ENCODE peak calls at places on chromosomes 5 and 9, in eight cellular contexts. One of them, this sample, is unnamed.

GRCh38 chr5:68746220-68747076 is 347.4 kb upstream of the SLC30A5 start:
- DNase-seq in endodermal cell: no peak
- DNase-seq in tibial artery: no peak
- DNase-seq in K562: no peak
- DNase-seq in fibroblast of villous mesenchyme: no peak
- DNase-seq in cardiac muscle cell: no peak
- DNase-seq in SK-N-SH: no peak
- DNase-seq in CD8-positive, alpha-beta T cell: no peak
- DNase-seq in this sample: peak

GRCh38 chr9:137989999-137990715 is 112.6 kb downstream of the CACNA1B start:
- DNase-seq in endodermal cell: peak
- DNase-seq in tibial artery: peak
- DNase-seq in K562: no peak
- DNase-seq in fibroblast of villous mesenchyme: no peak
- DNase-seq in cardiac muscle cell: no peak
- DNase-seq in SK-N-SH: no peak
- DNase-seq in CD8-positive, alpha-beta T cell: no peak
- DNase-seq in this sample: no peak

GRCh38 chr5:179738725-179739124 is 6.1 kb downstream of the MAML1 start:
- DNase-seq in endodermal cell: no peak
- DNase-seq in tibial artery: no peak
- DNase-seq in K562: no peak
- DNase-seq in fibroblast of villous mesenchyme: no peak
- DNase-seq in cardiac muscle cell: no peak
- DNase-seq in SK-N-SH: no peak
- DNase-seq in CD8-positive, alpha-beta T cell: no peak
- DNase-seq in this sample: no peak

GRCh38 chr5:157354825-157355224 is 88.9 kb downstream of the CYFIP2 start:
- DNase-seq in endodermal cell: peak
- DNase-seq in tibial artery: no peak
- DNase-seq in K562: peak
- DNase-seq in fibroblast of villous mesenchyme: no peak
- DNase-seq in cardiac muscle cell: no peak
- DNase-seq in SK-N-SH: peak
- DNase-seq in CD8-positive, alpha-beta T cell: no peak
- DNase-seq in this sample: no peak

GRCh38 chr5:157248771-157249475 is 17.0 kb upstream of the CYFIP2 start:
- DNase-seq in endodermal cell: no peak
- DNase-seq in tibial artery: no peak
- DNase-seq in K562: no peak
- DNase-seq in fibroblast of villous mesenchyme: no peak
- DNase-seq in cardiac muscle cell: no peak
- DNase-seq in SK-N-SH: no peak
- DNase-seq in CD8-positive, alpha-beta T cell: no peak
- DNase-seq in this sample: no peak

GRCh38 chr5:159441441-159441840 is 111.2 kb upstream of the IL12B start:
- DNase-seq in endodermal cell: peak
- DNase-seq in tibial artery: no peak
- DNase-seq in K562: no peak
- DNase-seq in fibroblast of villous mesenchyme: no peak
- DNase-seq in cardiac muscle cell: no peak
- DNase-seq in SK-N-SH: peak
- DNase-seq in CD8-positive, alpha-beta T cell: no peak
- DNase-seq in this sample: no peak

GRCh38 chr5:144203750-144204596 is 33.3 kb downstream of the KCTD16 start:
- DNase-seq in endodermal cell: peak
- DNase-seq in tibial artery: no peak
- DNase-seq in K562: peak
- DNase-seq in fibroblast of villous mesenchyme: peak
- DNase-seq in cardiac muscle cell: peak
- DNase-seq in SK-N-SH: peak
- DNase-seq in CD8-positive, alpha-beta T cell: peak
- DNase-seq in this sample: peak

GRCh38 chr9:114110180-114110579 is 11.1 kb upstream of the KIF12 start:
- DNase-seq in endodermal cell: no peak
- DNase-seq in tibial artery: no peak
- DNase-seq in K562: no peak
- DNase-seq in fibroblast of villous mesenchyme: peak
- DNase-seq in cardiac muscle cell: peak
- DNase-seq in SK-N-SH: no peak
- DNase-seq in CD8-positive, alpha-beta T cell: no peak
- DNase-seq in this sample: peak

GRCh38 chr9:99954108-99954507 is 47.7 kb downstream of the STX17 start:
- DNase-seq in endodermal cell: no peak
- DNase-seq in tibial artery: no peak
- DNase-seq in K562: no peak
- DNase-seq in fibroblast of villous mesenchyme: no peak
- DNase-seq in cardiac muscle cell: no peak
- DNase-seq in SK-N-SH: no peak
- DNase-seq in CD8-positive, alpha-beta T cell: no peak
- DNase-seq in this sample: no peak

GRCh38 chr9:108151161-108151586 is 661.6 kb upstream of the KLF4 start:
- DNase-seq in endodermal cell: no peak
- DNase-seq in tibial artery: no peak
- DNase-seq in K562: peak
- DNase-seq in fibroblast of villous mesenchyme: peak
- DNase-seq in cardiac muscle cell: peak
- DNase-seq in SK-N-SH: no peak
- DNase-seq in CD8-positive, alpha-beta T cell: no peak
- DNase-seq in this sample: no peak

GRCh38 chr5:139752506-139753350 is 42.9 kb upstream of the PSD2 start:
- DNase-seq in endodermal cell: no peak
- DNase-seq in tibial artery: no peak
- DNase-seq in K562: peak
- DNase-seq in fibroblast of villous mesenchyme: no peak
- DNase-seq in cardiac muscle cell: no peak
- DNase-seq in SK-N-SH: peak
- DNase-seq in CD8-positive, alpha-beta T cell: no peak
- DNase-seq in this sample: no peak

GRCh38 chr9:97889941-97890557 is 32.3 kb downstream of the TRMO start:
- DNase-seq in endodermal cell: peak
- DNase-seq in tibial artery: no peak
- DNase-seq in K562: peak
- DNase-seq in fibroblast of villous mesenchyme: peak
- DNase-seq in cardiac muscle cell: peak
- DNase-seq in SK-N-SH: peak
- DNase-seq in CD8-positive, alpha-beta T cell: peak
- DNase-seq in this sample: no peak

GRCh38 chr5:75168026-75168750 is 68.5 kb downstream of the ANKRD31 start:
- DNase-seq in endodermal cell: no peak
- DNase-seq in tibial artery: no peak
- DNase-seq in K562: no peak
- DNase-seq in fibroblast of villous mesenchyme: no peak
- DNase-seq in cardiac muscle cell: no peak
- DNase-seq in SK-N-SH: no peak
- DNase-seq in CD8-positive, alpha-beta T cell: no peak
- DNase-seq in this sample: no peak

GRCh38 chr9:112507281-112507680 is 20.7 kb downstream of the KIAA1958 start:
- DNase-seq in endodermal cell: no peak
- DNase-seq in tibial artery: no peak
- DNase-seq in K562: no peak
- DNase-seq in fibroblast of villous mesenchyme: no peak
- DNase-seq in cardiac muscle cell: no peak
- DNase-seq in SK-N-SH: no peak
- DNase-seq in CD8-positive, alpha-beta T cell: no peak
- DNase-seq in this sample: no peak

GRCh38 chr5:96050273-96050880 is 88.7 kb upstream of the ELL2 start:
- DNase-seq in endodermal cell: no peak
- DNase-seq in tibial artery: no peak
- DNase-seq in K562: no peak
- DNase-seq in fibroblast of villous mesenchyme: no peak
- DNase-seq in cardiac muscle cell: no peak
- DNase-seq in SK-N-SH: no peak
- DNase-seq in CD8-positive, alpha-beta T cell: no peak
- DNase-seq in this sample: no peak

DNA sequence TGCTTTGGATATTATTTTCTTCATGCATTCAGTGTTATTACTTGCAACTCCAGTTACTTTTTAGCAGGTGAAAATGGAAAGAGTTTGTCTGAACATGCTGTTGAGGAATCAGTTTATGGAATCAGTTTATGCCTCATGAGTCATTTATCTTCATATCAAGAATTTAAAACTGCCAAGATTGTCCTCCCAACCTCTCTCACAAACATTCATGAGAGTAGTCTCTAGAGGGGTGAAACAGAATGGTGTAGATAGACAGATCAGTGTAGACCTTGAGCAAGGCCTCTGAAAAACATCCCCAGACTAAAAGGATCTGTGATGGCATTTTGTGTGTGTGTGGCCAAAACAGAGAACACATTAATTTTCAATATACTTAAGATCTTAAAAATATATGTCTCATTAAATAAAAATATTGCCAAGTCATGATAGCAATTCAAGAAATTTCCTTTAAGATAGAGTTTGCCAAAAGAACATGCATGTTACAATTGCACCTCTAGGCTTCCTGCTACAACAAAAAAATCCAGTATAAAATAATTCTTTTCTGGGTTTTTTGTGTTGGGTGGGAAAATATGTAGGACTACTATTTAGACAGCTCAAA is 5.0 kb downstream of the ANXA1 start:
- DNase-seq in endodermal cell: no peak
- DNase-seq in tibial artery: no peak
- DNase-seq in K562: no peak
- DNase-seq in fibroblast of villous mesenchyme: no peak
- DNase-seq in cardiac muscle cell: no peak
- DNase-seq in SK-N-SH: no peak
- DNase-seq in CD8-positive, alpha-beta T cell: no peak
- DNase-seq in this sample: no peak
- H3K4me3 ChIP-seq in endodermal cell: no peak
- H3K4me3 ChIP-seq in tibial artery: no peak
- H3K4me3 ChIP-seq in K562: no peak
- H3K4me3 ChIP-seq in fibroblast of villous mesenchyme: peak
- H3K4me3 ChIP-seq in cardiac muscle cell: no peak
- H3K4me3 ChIP-seq in SK-N-SH: peak
- H3K4me3 ChIP-seq in CD8-positive, alpha-beta T cell: no peak
- H3K4me3 ChIP-seq in this sample: no peak

DNA sequence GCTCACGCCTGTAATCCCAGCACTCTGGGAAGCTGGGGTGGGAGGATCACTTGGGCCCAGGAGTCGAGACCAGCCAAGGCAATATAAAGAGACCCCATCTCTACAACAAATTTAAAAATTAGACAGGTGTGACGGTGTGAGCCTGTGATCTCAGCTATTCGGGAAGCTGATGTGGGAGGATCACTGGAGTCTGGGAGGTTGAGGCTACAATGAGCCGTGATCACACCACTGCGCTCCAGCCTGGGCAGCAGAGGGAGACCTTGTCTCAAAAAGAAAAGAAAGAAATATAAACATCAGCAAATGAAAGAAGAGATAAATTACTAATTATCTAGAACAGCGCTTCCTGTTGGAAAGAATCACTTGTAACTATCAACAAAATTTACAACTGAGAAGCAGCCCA is 105.0 kb downstream of the MAPKAP1 start:
- DNase-seq in endodermal cell: peak
- DNase-seq in tibial artery: no peak
- DNase-seq in K562: no peak
- DNase-seq in fibroblast of villous mesenchyme: no peak
- DNase-seq in cardiac muscle cell: no peak
- DNase-seq in SK-N-SH: no peak
- DNase-seq in CD8-positive, alpha-beta T cell: no peak
- DNase-seq in this sample: no peak
- TF ChIP-seq CTCF in endodermal cell: peak
- TF ChIP-seq CTCF in tibial artery: no peak
- TF ChIP-seq CTCF in K562: peak
- TF ChIP-seq CTCF in fibroblast of villous mesenchyme: peak
- TF ChIP-seq CTCF in cardiac muscle cell: peak
- TF ChIP-seq CTCF in SK-N-SH: peak
- TF ChIP-seq CTCF in CD8-positive, alpha-beta T cell: no peak
- TF ChIP-seq CTCF in this sample: peak

DNA sequence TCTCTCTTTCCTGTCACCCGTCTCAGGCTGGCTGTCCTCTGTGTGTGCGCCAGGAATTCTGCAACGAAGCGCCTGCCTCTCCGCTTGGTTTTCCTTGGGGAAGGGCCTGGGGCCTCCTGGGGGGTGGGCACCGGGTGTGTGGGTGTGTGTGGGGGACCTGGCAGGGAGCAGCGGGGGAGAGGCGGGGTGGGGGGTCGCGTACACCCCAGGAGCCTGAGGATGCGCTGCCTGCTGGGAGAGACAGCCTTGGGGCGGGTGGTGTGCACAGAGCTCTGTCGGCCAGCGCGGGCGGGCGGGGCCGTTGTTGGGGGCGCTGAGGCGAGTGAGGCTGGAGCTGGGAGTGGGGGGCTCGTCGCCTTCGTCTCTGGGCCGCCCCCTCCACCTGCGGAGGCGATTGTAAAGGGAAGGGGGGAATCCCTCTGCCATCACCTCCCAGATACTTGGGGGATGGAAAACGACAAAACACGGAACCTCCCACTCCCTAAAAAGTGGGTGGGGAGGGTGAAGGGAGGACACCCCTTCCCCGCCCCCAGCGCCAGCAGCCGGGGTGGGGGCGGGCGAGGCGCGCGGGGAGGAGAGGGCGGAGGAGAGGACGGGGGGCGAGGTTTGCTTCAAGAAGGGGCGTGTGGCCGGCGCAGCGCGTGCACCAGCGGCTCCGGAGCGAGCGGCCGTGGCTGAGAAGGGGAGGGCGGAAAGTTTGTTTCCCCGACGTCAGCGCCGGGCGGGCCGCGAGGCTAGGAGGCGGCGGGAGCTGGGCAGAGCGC is at the start of gene PRRX2:
- DNase-seq in endodermal cell: peak
- DNase-seq in tibial artery: peak
- DNase-seq in K562: no peak
- DNase-seq in fibroblast of villous mesenchyme: no peak
- DNase-seq in cardiac muscle cell: peak
- DNase-seq in SK-N-SH: peak
- DNase-seq in CD8-positive, alpha-beta T cell: peak
- DNase-seq in this sample: no peak
- H3K4me3 ChIP-seq in endodermal cell: no peak
- H3K4me3 ChIP-seq in tibial artery: peak
- H3K4me3 ChIP-seq in K562: no peak
- H3K4me3 ChIP-seq in fibroblast of villous mesenchyme: peak
- H3K4me3 ChIP-seq in cardiac muscle cell: peak
- H3K4me3 ChIP-seq in SK-N-SH: no peak
- H3K4me3 ChIP-seq in CD8-positive, alpha-beta T cell: peak
- H3K4me3 ChIP-seq in this sample: no peak

DNA sequence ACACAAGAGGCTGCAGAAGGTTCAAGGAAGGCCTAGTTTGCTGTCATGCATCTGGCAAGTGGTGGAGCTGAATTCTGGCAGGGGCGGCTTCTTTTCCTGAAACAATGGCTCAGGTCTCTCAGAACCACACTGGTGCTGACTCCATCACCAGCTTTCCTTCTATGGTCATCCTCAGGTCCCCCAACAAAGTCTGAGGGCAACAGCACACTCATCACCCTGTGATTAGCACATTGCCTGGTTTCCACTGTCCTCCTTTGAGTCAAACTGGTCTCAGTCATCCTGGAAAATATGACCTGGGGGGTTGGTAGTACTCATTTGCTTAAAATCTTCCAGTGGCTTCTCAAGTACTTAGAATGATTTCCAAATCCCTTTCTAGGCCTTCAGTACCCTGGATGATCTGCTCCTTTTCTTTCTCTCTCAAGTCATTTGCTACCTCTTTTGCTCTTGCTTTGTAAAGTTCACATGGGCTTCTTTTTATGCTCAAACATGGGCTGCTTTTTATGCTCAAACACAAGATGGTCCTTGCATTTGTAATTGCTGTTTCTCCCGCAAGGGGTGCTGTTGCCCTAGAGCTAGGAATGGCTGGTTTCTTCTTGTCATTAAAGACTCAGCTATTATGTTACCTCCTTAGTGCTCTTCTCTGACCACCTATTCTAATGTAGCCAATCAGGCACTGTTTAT is 144.9 kb downstream of the ALDH1A1 start:
- DNase-seq in endodermal cell: peak
- DNase-seq in tibial artery: no peak
- DNase-seq in K562: peak
- DNase-seq in fibroblast of villous mesenchyme: peak
- DNase-seq in cardiac muscle cell: peak
- DNase-seq in SK-N-SH: peak
- DNase-seq in CD8-positive, alpha-beta T cell: no peak
- DNase-seq in this sample: no peak
- TF ChIP-seq CTCF in endodermal cell: peak
- TF ChIP-seq CTCF in tibial artery: no peak
- TF ChIP-seq CTCF in K562: peak
- TF ChIP-seq CTCF in fibroblast of villous mesenchyme: peak
- TF ChIP-seq CTCF in cardiac muscle cell: peak
- TF ChIP-seq CTCF in SK-N-SH: peak
- TF ChIP-seq CTCF in CD8-positive, alpha-beta T cell: no peak
- TF ChIP-seq CTCF in this sample: peak

This sample was measured in epithelial cell of proximal tubule.